ENCODE peak calls at places on chromosomes 16 and 17, in seven cellular contexts. K is K562, I is SK-N-SH, L is Panc1, O is HepG2, Z is GM12878, E is H1. C is an unnamed sample.

GRCh38 chr17:81832608-81833159 is 407 bp downstream of the MCRIP1 start:
- DNase-seq in K (peak; percentile 56), I (peak; percentile 75), L (no peak), O (no peak), Z (no peak), E (no peak), C (no peak)

GRCh38 chr17:74345433-74346241 is 16.0 kb downstream of the BTBD17 start:
- DNase-seq in K (no peak), I (no peak), L (no peak), O (no peak), Z (no peak), E (no peak), C (no peak)

GRCh38 chr16:739560-740458 is 988 bp downstream of the CIAO3 start:
- DNase-seq in K (no peak), I (no peak), L (no peak), O (peak; percentile 61), Z (no peak), E (no peak), C (no peak)

GRCh38 chr17:4852504-4853075 is 19.4 kb downstream of the MINK1 start:
- DNase-seq in K (peak; percentile 58), I (peak; percentile 48), L (no peak), O (peak; percentile 17), Z (no peak), E (no peak), C (no peak)

GRCh38 chr16:84552135-84552534 is 47.7 kb upstream of the MEAK7 start:
- DNase-seq in K (no peak), I (no peak), L (no peak), O (no peak), Z (no peak), E (no peak), C (no peak)

GRCh38 chr16:30088832-30089624 is 2.7 kb downstream of the TBX6 start:
- DNase-seq in K (no peak), I (no peak), L (no peak), O (no peak), Z (no peak), E (no peak), C (no peak)

GRCh38 chr17:29443041-29443440 is 52.9 kb downstream of the TAOK1 start:
- DNase-seq in K (no peak), I (no peak), L (no peak), O (no peak), Z (no peak), E (no peak), C (no peak)

GRCh38 chr17:68294617-68295016 is 3.3 kb downstream of the ARSG start:
- DNase-seq in K (no peak), I (no peak), L (no peak), O (no peak), Z (no peak), E (no peak), C (no peak)

GRCh38 chr17:60154616-60155426 is 5.0 kb downstream of the CA4 start:
- DNase-seq in K (no peak), I (peak; percentile 50), L (no peak), O (no peak), Z (no peak), E (no peak), C (no peak)

GRCh38 chr17:49494937-49495841 is at the start of gene NGFR:
- DNase-seq in K (peak; percentile 97), I (peak; percentile 96), L (no peak), O (no peak), Z (no peak), E (no peak), C (no peak)

DNA sequence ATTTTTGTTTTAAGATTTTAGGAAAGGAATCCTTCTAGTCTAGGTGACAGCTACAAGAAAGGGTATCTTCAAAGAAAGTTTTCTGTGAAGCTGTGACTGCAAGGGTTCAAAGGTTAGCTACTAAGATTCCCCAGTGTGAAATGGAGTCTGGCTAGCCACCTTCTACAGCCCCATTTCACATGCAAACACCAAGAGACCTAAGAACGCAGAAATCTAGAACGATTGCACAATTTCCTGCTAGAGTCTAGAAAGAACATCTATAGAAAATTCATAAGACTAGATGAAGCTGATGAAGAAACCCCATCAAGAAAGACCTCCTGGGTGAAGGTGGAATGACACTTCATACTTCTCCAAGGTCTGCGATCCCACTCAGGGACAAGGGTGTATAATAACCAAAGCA is 77.1 kb downstream of the STX8 start:
- DNase-seq in K (no peak), I (no peak), L (no peak), O (no peak), Z (no peak), E (no peak), C (no peak)
- TF ChIP-seq SIN3A in K (no peak), I (no peak), L (no peak), O (no peak), Z (no peak), E (no peak), C (no peak)

GRCh38 chr17:55421179-55421934 is at the start of gene MMD:
- DNase-seq in K (peak; percentile 49), I (peak; percentile 86), L (no peak), O (no peak), Z (no peak), E (no peak), C (no peak)
- TF ChIP-seq SIN3A in K (no peak), I (no peak), L (no peak), O (peak; percentile 13), Z (no peak), E (no peak), C (peak; percentile 46)

GRCh38 chr16:6966925-6967324 is 365.7 kb upstream of the RBFOX1 start:
- DNase-seq in K (no peak), I (no peak), L (no peak), O (no peak), Z (no peak), E (no peak), C (no peak)
- TF ChIP-seq SIN3A in K (no peak), I (no peak), L (no peak), O (no peak), Z (no peak), E (no peak), C (no peak)

GRCh38 chr16:85884808-85885463 is 14.0 kb upstream of the IRF8 start:
- DNase-seq in K (no peak), I (no peak), L (no peak), O (no peak), Z (no peak), E (no peak), C (no peak)

GRCh38 chr16:85882181-85882810 is 16.7 kb upstream of the IRF8 start:
- DNase-seq in K (no peak), I (no peak), L (no peak), O (no peak), Z (no peak), E (no peak), C (no peak)

GRCh38 chr16:85885537-85885936 is 13.4 kb upstream of the IRF8 start:
- DNase-seq in K (no peak), I (no peak), L (no peak), O (no peak), Z (no peak), E (no peak), C (no peak)

GRCh38 chr16:85881436-85881835 is 17.5 kb upstream of the IRF8 start:
- DNase-seq in K (no peak), I (no peak), L (no peak), O (no peak), Z (no peak), E (no peak), C (no peak)

DNA sequence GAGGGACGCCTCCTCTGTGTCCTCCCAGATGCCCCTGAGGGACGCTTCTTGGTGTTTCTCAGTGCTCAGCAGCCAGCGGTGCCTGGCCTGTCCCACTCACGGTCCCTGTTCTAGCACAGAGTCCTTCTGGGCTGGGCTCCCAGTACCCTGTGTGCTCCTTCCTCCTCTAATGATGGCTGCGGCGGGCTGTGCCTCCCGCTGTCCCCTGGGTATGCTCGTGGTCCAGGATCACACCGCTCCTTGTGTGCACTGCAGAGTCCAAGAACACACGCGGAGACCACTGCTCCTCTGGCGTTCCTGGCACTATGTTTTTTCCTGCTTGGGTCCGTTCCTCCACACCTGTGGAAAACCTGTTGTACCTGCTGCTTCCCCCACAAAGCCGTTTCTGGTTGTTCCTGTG is 15.1 kb upstream of the IRF8 start:
- DNase-seq in K (no peak), I (no peak), L (no peak), O (no peak), Z (no peak), E (no peak), C (no peak)
- TF ChIP-seq SIN3A in K (no peak), I (no peak), L (no peak), O (no peak), Z (no peak), E (no peak), C (no peak)

DNA sequence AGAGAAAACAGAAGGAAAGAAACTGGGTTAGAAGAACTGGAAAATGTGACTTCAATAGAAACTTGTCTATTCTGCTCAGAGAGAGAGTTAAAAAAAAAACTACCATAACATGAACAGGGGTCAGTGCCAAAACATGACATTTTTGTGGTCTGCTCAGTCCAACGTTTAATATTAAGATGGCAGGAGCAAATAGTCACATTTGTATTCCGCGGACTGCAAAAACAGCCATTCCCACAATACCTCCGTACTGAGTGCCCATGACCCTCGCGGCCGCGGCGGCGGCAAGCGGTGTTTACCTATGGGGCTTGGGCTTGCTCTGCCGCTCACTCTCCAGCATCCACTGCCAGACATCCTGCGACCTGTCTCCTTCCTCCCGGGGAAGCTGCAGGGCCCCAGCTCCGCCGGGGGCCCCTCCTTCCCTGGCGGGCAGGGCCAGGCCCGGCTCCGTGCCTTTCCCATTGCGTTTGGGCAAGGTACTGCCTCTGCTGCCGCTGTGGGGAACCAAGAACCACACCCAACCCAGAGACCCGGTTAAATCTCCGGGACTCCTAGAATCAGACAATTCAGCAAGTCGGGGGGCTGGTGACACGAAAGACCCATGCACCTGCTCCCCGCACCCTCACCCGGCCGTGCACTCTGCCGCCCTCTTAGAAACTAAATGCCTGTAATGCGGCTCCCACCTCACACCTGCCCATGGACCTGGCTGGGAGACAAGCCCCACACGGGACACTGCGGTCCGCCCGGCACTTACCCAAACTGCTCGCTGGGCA is 24.7 kb downstream of the AXIN2 start:
- DNase-seq in K (no peak), I (no peak), L (no peak), O (no peak), Z (no peak), E (no peak), C (no peak)
- TF ChIP-seq SIN3A in K (no peak), I (no peak), L (no peak), O (no peak), Z (no peak), E (no peak), C (no peak)

GRCh38 chr16:15811416-15811777 is 45.4 kb downstream of the MYH11 start:
- DNase-seq in K (no peak), I (no peak), L (no peak), O (no peak), Z (no peak), E (no peak), C (no peak)

GRCh38 chr16:15808071-15808470 is 48.8 kb downstream of the MYH11 start:
- DNase-seq in K (no peak), I (no peak), L (no peak), O (no peak), Z (no peak), E (no peak), C (no peak)

GRCh38 chr16:15810949-15811348 is 45.9 kb downstream of the MYH11 start:
- DNase-seq in K (no peak), I (no peak), L (no peak), O (no peak), Z (no peak), E (no peak), C (no peak)

GRCh38 chr16:15811778-15812750 is 44.8 kb downstream of the MYH11 start:
- DNase-seq in K (no peak), I (no peak), L (peak; percentile 45), O (no peak), Z (no peak), E (no peak), C (no peak)

GRCh38 chr16:15810411-15810810 is 46.4 kb downstream of the MYH11 start:
- DNase-seq in K (no peak), I (peak; percentile 33), L (no peak), O (no peak), Z (no peak), E (no peak), C (no peak)
- TF ChIP-seq SIN3A in K (no peak), I (no peak), L (no peak), O (no peak), Z (no peak), E (no peak), C (no peak)

C was measured in HCT116.